ENCODE peak calls at places on chromosomes 12 and 14, in six cellular contexts. K, D, U, P, V and C are unnamed samples.

GRCh38 chr12:18864900-18865561 is 127.1 kb downstream of the CAPZA3 start:
- DNase-seq in K (no peak), D (peak; percentile 49), U (no peak), P (no peak), V (no peak), C (peak; percentile 77)

GRCh38 chr12:54378791-54379400 is 5.6 kb downstream of the ZNF385A start:
- DNase-seq in K (no peak), D (no peak), U (peak; percentile 52), P (no peak), V (no peak), C (peak; percentile 71)

GRCh38 chr12:89481218-89481914 is 43.2 kb downstream of the GALNT4 start:
- DNase-seq in K (no peak), D (no peak), U (no peak), P (no peak), V (no peak), C (no peak)

GRCh38 chr12:43730283-43730682 is 28.3 kb downstream of the PUS7L start:
- DNase-seq in K (no peak), D (no peak), U (no peak), P (no peak), V (no peak), C (no peak)

GRCh38 chr12:66979270-66979669 is 289.9 kb upstream of the CAND1 start:
- DNase-seq in K (no peak), D (no peak), U (no peak), P (no peak), V (no peak), C (no peak)

GRCh38 chr14:104827173-104828055 is 26.5 kb downstream of the ZBTB42 start:
- DNase-seq in K (peak; percentile 48), D (no peak), U (peak; percentile 64), P (peak; percentile 15), V (no peak), C (peak; percentile 38)

GRCh38 chr14:94005324-94005723 is 8.2 kb downstream of the CCDC197 start:
- DNase-seq in K (no peak), D (no peak), U (no peak), P (no peak), V (no peak), C (no peak)

GRCh38 chr12:50240096-50240791 is 43.1 kb downstream of the LIMA1 start:
- DNase-seq in K (no peak), D (no peak), U (no peak), P (no peak), V (no peak), C (no peak)

GRCh38 chr14:102979406-102979805 is 56.9 kb downstream of the AMN start:
- DNase-seq in K (no peak), D (no peak), U (no peak), P (no peak), V (no peak), C (no peak)

GRCh38 chr12:123754041-123754757 is 7.9 kb upstream of the DNAH10 start:
- DNase-seq in K (no peak), D (no peak), U (no peak), P (no peak), V (no peak), C (no peak)

GRCh38 chr12:1661553-1662335 is 29.1 kb upstream of the ADIPOR2 start:
- DNase-seq in K (peak; percentile 89), D (peak; percentile 78), U (peak; percentile 38), P (peak; percentile 56), V (peak; percentile 90), C (peak; percentile 94)

GRCh38 chr12:68905731-68906130 is 27.2 kb downstream of the CPM start:
- DNase-seq in K (no peak), D (no peak), U (no peak), P (no peak), V (no peak), C (no peak)

GRCh38 chr12:30257614-30258013 is 438.1 kb downstream of the IPO8 start:
- DNase-seq in K (no peak), D (peak; percentile 22), U (no peak), P (no peak), V (no peak), C (no peak)

GRCh38 chr14:37598085-37598972 is 2.9 kb downstream of the TTC6 start:
- DNase-seq in K (no peak), D (no peak), U (no peak), P (no peak), V (no peak), C (no peak)

GRCh38 chr12:132610051-132610759 is at the start of gene LRCOL1:
- DNase-seq in K (no peak), D (peak; percentile 68), U (no peak), P (no peak), V (no peak), C (peak; percentile 83)

GRCh38 chr12:51326762-51327439 is 2.9 kb upstream of the BIN2 start:
- DNase-seq in K (no peak), D (peak; percentile 21), U (no peak), P (no peak), V (peak; percentile 93), C (peak; percentile 90)

GRCh38 chr12:83827860-83828259 is 1084.7 kb downstream of the SLC6A15 start:
- DNase-seq in K (no peak), D (peak; percentile 14), U (peak; percentile 36), P (no peak), V (no peak), C (peak; percentile 9)

GRCh38 chr14:105041841-105042765 is 21.2 kb upstream of the CDCA4 start:
- DNase-seq in K (no peak), D (no peak), U (no peak), P (no peak), V (no peak), C (no peak)

GRCh38 chr14:64759555-64759938 is 55.3 kb downstream of the PLEKHG3 start:
- DNase-seq in K (no peak), D (no peak), U (no peak), P (no peak), V (no peak), C (no peak)

GRCh38 chr14:75831455-75831854 is 150.3 kb downstream of the TGFB3 start:
- DNase-seq in K (no peak), D (no peak), U (peak; percentile 77), P (no peak), V (no peak), C (peak; percentile 84)

GRCh38 chr14:92542766-92543554 is 29.4 kb downstream of the RIN3 start:
- DNase-seq in K (no peak), D (no peak), U (no peak), P (no peak), V (no peak), C (no peak)

GRCh38 chr12:51507188-51507587 is 82.6 kb downstream of the SLC4A8 start:
- DNase-seq in K (no peak), D (no peak), U (no peak), P (no peak), V (no peak), C (no peak)

GRCh38 chr14:101933209-101933608 is 31.2 kb upstream of the DYNC1H1 start:
- DNase-seq in K (no peak), D (no peak), U (no peak), P (no peak), V (no peak), C (no peak)

GRCh38 chr12:57222286-57223190 is 5.9 kb downstream of the NXPH4 start:
- DNase-seq in K (no peak), D (no peak), U (no peak), P (no peak), V (no peak), C (no peak)

GRCh38 chr12:117085318-117085947 is 13.8 kb downstream of the TESC start:
- DNase-seq in K (no peak), D (no peak), U (no peak), P (no peak), V (no peak), C (no peak)

GRCh38 chr14:55957950-55958349 is 160.3 kb upstream of the PELI2 start:
- DNase-seq in K (no peak), D (no peak), U (peak; percentile 18), P (no peak), V (no peak), C (no peak)